ENCODE peak calls at places on chromosomes 13 and 19, in nine cellular contexts. I is upper lobe of left lung, D is breast epithelium, E is transverse colon, X is SK-N-SH, A is stomach, H is prostate gland, W is endothelial cell of umbilical vein, C is sigmoid colon. G is an unnamed sample.
A peak's percentile ranks its signal among the peaks of the same experiment; 100 is the strongest.

GRCh38 chr13:26053418-26053980 is 1.7 kb upstream of the SHISA2 start:
- DNase-seq in W (no peak), I (no peak), H (no peak), E (no peak), C (no peak), A (no peak), X (no peak), D (no peak), G (no peak)

GRCh38 chr19:31312004-31312403 is 37.2 kb downstream of the TSHZ3 start:
- DNase-seq in I (peak; percentile 37), H (no peak), E (no peak), C (peak; percentile 68), D (no peak), W (no peak), X (no peak), A (no peak), G (no peak)

GRCh38 chr19:54179921-54180452 is 7.0 kb upstream of the TMC4 start:
- DNase-seq in W (peak; percentile 54), D (no peak), I (no peak), C (no peak), X (peak; percentile 66), H (no peak), E (peak; percentile 79), A (peak; percentile 72), G (no peak)

GRCh38 chr19:8610041-8610927 is at the start of gene ADAMTS10:
- DNase-seq in X (peak; percentile 84), E (peak; percentile 18), A (no peak), D (no peak), W (no peak), I (no peak), C (peak; percentile 71), H (no peak), G (peak; percentile 72)

GRCh38 chr13:30463820-30464495 is 1.8 kb downstream of the HMGB1 start:
- DNase-seq in D (peak; percentile 48), I (peak; percentile 65), X (no peak), A (peak; percentile 61), W (peak; percentile 84), H (peak; percentile 60), E (peak; percentile 75), C (peak; percentile 76), G (peak; percentile 83)

GRCh38 chr19:55529636-55530230 is 7.2 kb downstream of the SBK2 start:
- DNase-seq in D (no peak), E (no peak), C (no peak), X (no peak), I (no peak), W (no peak), H (no peak), A (no peak), G (no peak)

GRCh38 chr19:29107831-29108230 is 105.1 kb downstream of the UQCRFS1 start:
- DNase-seq in W (no peak), C (no peak), D (no peak), X (no peak), A (no peak), I (no peak), E (no peak), H (no peak), G (no peak)

GRCh38 chr19:6236310-6237291 is 43.2 kb downstream of the MLLT1 start:
- DNase-seq in A (peak; percentile 99), H (peak; percentile 96), E (peak; percentile 71), D (peak; percentile 92), C (no peak), W (peak; percentile 42), X (peak; percentile 46), I (peak; percentile 95), G (no peak)

GRCh38 chr13:50450279-50450678 is 393.2 kb downstream of the DLEU7 start:
- DNase-seq in I (no peak), E (no peak), D (no peak), C (no peak), H (no peak), A (no peak), X (no peak), W (no peak), G (no peak)

GRCh38 chr19:17748884-17749638 is 2.2 kb upstream of the FCHO1 start:
- DNase-seq in H (no peak), D (no peak), X (no peak), W (no peak), A (no peak), I (no peak), C (no peak), E (no peak), G (no peak)

GRCh38 chr13:66076417-66076816 is 1153.7 kb downstream of the PCDH9 start:
- DNase-seq in H (no peak), C (no peak), D (no peak), W (no peak), X (no peak), A (no peak), I (no peak), E (no peak), G (no peak)

GRCh38 chr13:24982333-24982999 is 113.5 kb upstream of the PABPC3 start:
- DNase-seq in D (no peak), I (no peak), C (no peak), X (no peak), W (no peak), A (no peak), E (peak; percentile 56), H (no peak), G (no peak)

GRCh38 chr13:53015044-53015443 is 13.6 kb upstream of the OLFM4 start:
- DNase-seq in X (no peak), I (no peak), H (no peak), D (no peak), C (no peak), A (peak; percentile 67), W (no peak), E (no peak), G (no peak)

GRCh38 chr13:25064396-25064795 is 31.5 kb upstream of the PABPC3 start:
- DNase-seq in W (no peak), D (no peak), E (no peak), H (no peak), I (no peak), A (no peak), X (no peak), C (no peak), G (no peak)

DNA sequence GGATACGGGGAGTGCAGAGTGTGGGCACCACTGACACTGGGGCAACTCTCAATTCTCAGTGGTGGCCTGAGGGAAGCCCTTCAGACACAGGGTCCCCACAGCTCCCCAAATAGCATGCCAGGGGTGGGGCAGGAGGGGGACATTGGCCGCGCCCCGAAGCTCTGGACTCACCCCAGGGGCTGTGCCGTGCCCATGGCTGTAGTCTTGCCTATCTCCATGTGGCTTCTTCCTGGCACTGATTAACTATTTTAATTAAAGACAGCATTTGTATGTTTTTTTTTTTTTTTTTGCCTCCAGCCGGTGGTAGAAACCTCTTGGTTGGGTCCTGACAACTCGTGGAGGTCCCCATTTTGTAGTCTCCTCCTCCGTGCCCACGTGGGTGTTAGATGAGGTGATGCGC is 23.3 kb downstream of the GATAD2A start:
- DNase-seq in A (no peak), C (no peak), E (no peak), H (no peak), W (no peak), D (no peak), I (no peak), X (no peak), G (no peak)
- H3K4me1 ChIP-seq in A (peaks cover 3% of the 10 kb centered on the region), C (no peaks in the 10 kb centered on the region), E (no peaks in the 10 kb centered on the region), H (no peaks in the 10 kb centered on the region), W (peaks cover 2% of the 10 kb centered on the region), D (no peaks in the 10 kb centered on the region), I (peaks cover 32% of the 10 kb centered on the region), X (no peaks in the 10 kb centered on the region), G (peaks cover 63% of the 10 kb centered on the region)

GRCh38 chr13:71865858-71866172 is 1.2 kb downstream of the DACH1 start:
- DNase-seq in H (no peak), A (no peak), I (peak; percentile 25), W (no peak), D (no peak), X (peak; percentile 65), E (peak; percentile 10), C (peak; percentile 62), G (no peak)

GRCh38 chr13:71864981-71865857 is 1.8 kb downstream of the DACH1 start:
- DNase-seq in X (peak; percentile 73), W (peak; percentile 37), C (peak; percentile 55), H (no peak), A (no peak), D (no peak), I (peak; percentile 40), E (peak; percentile 21), G (peak; percentile 73)

GRCh38 chr13:71864094-71864980 is 2.7 kb downstream of the DACH1 start:
- DNase-seq in I (peak; percentile 64), H (peak; percentile 85), X (peak; percentile 68), D (peak; percentile 25), C (peak; percentile 57), E (peak; percentile 81), A (no peak), W (peak; percentile 75), G (peak; percentile 77)

GRCh38 chr13:71867101-71867814 is at the start of gene DACH1:
- DNase-seq in C (no peak), E (peak; percentile 71), H (peak; percentile 77), D (no peak), I (peak; percentile 53), A (peak; percentile 28), X (peak; percentile 69), W (peak; percentile 93), G (peak; percentile 39)

GRCh38 chr13:71866173-71867091 is 572 bp downstream of the DACH1 start:
- DNase-seq in D (no peak), E (peak; percentile 24), C (no peak), H (peak; percentile 27), X (peak; percentile 70), I (peak; percentile 25), W (peak; percentile 51), A (peak; percentile 31), G (no peak)
- H3K4me3 ChIP-seq in D (peak overlapping the region; percentile 62), E (peak overlapping the region; percentile 75), C (peak overlapping the region; percentile 51), H (peak overlapping the region; percentile 71), X (peak overlapping the region; percentile 94), I (peak overlapping the region; percentile 92), W (peak overlapping the region; percentile 98), A (peak overlapping the region; percentile 56), G (peak overlapping the region; percentile 62)

DNA sequence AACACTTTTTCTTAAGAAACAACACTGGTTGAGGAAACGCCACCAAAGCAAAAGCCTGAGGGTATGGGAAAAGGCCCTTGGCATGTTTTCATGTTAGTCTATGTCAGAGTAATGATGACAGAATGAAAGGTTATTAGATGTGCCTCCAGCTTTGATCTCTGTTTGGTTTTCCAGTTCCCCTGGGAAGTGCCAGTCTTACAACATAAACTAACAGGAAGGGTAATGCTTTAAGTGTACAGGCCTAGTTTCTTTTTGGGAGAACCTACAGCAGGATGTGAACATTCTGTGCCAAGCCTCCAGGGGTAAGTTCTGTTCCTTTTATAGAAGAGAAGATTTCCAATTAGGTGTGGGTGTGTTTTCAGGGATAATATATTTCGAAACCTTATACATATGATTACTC is 121.7 kb downstream of the FNDC3A start:
- DNase-seq in I (peak; percentile 48), E (no peak), H (peak; percentile 40), W (peak; percentile 42), C (no peak), X (no peak), D (peak; percentile 48), A (no peak), G (no peak)
- TF ChIP-seq POLR2AphosphoS5 in I (peak; percentile 30), E (no peak), H (peak; percentile 49), W (no peak), C (no peak), X (no peak), D (no peak), A (no peak), G (no peak)

DNA sequence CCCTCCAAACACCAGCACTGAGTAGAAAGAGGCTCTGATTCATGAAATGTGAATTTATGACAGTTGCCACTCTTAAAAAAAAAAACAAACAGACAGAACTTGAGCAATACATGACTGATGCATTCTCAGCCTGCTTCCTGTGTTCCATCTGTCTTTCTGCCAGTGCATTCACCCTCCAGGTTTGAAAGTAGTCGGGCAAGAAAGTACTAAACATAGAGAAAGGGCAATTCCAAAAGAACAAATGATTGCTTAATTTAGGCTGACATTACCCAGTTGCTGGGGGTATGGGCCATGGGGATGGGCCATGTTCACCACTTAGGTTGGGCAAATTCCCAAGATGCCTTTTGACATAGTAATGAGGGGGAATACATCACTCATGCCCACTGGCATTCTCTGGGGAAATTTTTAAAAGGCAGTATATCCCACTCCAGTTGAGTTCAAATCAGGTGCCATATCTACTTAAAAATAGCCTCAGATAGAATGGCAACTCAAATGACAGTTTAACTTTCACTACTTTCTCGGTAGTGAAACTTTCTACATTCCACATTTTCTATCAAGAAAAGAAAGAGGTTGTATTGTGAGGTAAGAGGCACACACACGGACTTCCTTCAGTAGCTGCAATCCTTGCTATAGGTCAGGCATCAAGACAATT is 5.5 kb downstream of the STARD13 start:
- DNase-seq in D (peak; percentile 54), C (no peak), I (no peak), A (no peak), X (no peak), H (peak; percentile 31), W (peak; percentile 76), E (no peak), G (no peak)
- H3K4me1 ChIP-seq in D (peaks cover 3% of the 10 kb centered on the region), C (no peaks in the 10 kb centered on the region), I (peaks cover 62% of the 10 kb centered on the region), A (peaks cover 13% of the 10 kb centered on the region), X (peaks cover 68% of the 10 kb centered on the region), H (no peaks in the 10 kb centered on the region), W (peaks cover 57% of the 10 kb centered on the region), E (peaks cover 5% of the 10 kb centered on the region), G (peaks cover 83% of the 10 kb centered on the region)